ENCODE peak calls at places on chromosomes 7 and 10, in ten cellular contexts. Y, F, L, B, S, T, Q, K, E and A are unnamed samples.

GRCh38 chr7:22402250-22402649 is 45.3 kb upstream of the RAPGEF5 start:
- DNase-seq in Y (no peak), F (no peak), L (no peak), B (peak; percentile 72), S (no peak), T (no peak), Q (no peak), K (no peak), E (peak; percentile 59), A (no peak)

GRCh38 chr10:132153616-132154217 is 33.0 kb upstream of the DPYSL4 start:
- DNase-seq in Y (no peak), F (no peak), L (no peak), B (no peak), S (peak; percentile 4), T (no peak), Q (no peak), K (no peak), E (no peak), A (no peak)

GRCh38 chr7:150948791-150949251 is 29.3 kb downstream of the KCNH2 start:
- DNase-seq in Y (peak; percentile 13), F (no peak), L (no peak), B (no peak), S (no peak), T (no peak), Q (no peak), K (no peak), E (no peak), A (no peak)

GRCh38 chr10:131448171-131448570 is 136.7 kb upstream of the TCERG1L start:
- DNase-seq in Y (no peak), F (no peak), L (no peak), B (no peak), S (no peak), T (no peak), Q (no peak), K (no peak), E (no peak), A (no peak)

GRCh38 chr10:4503076-4503475 is 322.9 kb upstream of the AKR1E2 start:
- DNase-seq in Y (no peak), F (no peak), L (peak; percentile 24), B (no peak), S (no peak), T (peak; percentile 60), Q (no peak), K (no peak), E (no peak), A (no peak)

GRCh38 chr7:141652691-141653090 is 49.3 kb downstream of the DENND11 start:
- DNase-seq in Y (no peak), F (no peak), L (peak; percentile 27), B (no peak), S (no peak), T (no peak), Q (no peak), K (no peak), E (no peak), A (no peak)

GRCh38 chr10:6473901-6474370 is 106.1 kb downstream of the PRKCQ start:
- DNase-seq in Y (no peak), F (peak; percentile 5), L (no peak), B (peak; percentile 75), S (no peak), T (peak; percentile 5), Q (no peak), K (no peak), E (peak; percentile 48), A (no peak)

GRCh38 chr7:55138663-55139062 is 119.8 kb downstream of the EGFR start:
- DNase-seq in Y (no peak), F (no peak), L (no peak), B (no peak), S (no peak), T (no peak), Q (no peak), K (no peak), E (no peak), A (no peak)

GRCh38 chr7:506391-506831 is 13.2 kb downstream of the PDGFA start:
- DNase-seq in Y (no peak), F (no peak), L (no peak), B (no peak), S (peak; percentile 12), T (no peak), Q (no peak), K (no peak), E (no peak), A (peak; percentile 47)

GRCh38 chr7:72435366-72435765 is 23.2 kb upstream of the CALN1 start:
- DNase-seq in Y (no peak), F (no peak), L (peak; percentile 20), B (no peak), S (peak; percentile 17), T (no peak), Q (no peak), K (no peak), E (no peak), A (no peak)

GRCh38 chr7:151139071-151139521 is 28.4 kb downstream of the GBX1 start:
- DNase-seq in Y (no peak), F (no peak), L (no peak), B (no peak), S (no peak), T (no peak), Q (no peak), K (no peak), E (no peak), A (no peak)

GRCh38 chr10:124962421-124962820 is 20.5 kb downstream of the ZRANB1 start:
- DNase-seq in Y (no peak), F (peak; percentile 43), L (no peak), B (no peak), S (no peak), T (no peak), Q (no peak), K (peak; percentile 27), E (no peak), A (no peak)

GRCh38 chr7:9978111-9979064 is 995.3 kb upstream of the PHF14 start:
- DNase-seq in Y (no peak), F (no peak), L (no peak), B (no peak), S (no peak), T (no peak), Q (no peak), K (no peak), E (no peak), A (no peak)

GRCh38 chr10:92108120-92108519 is 182.8 kb downstream of the CPEB3 start:
- DNase-seq in Y (no peak), F (no peak), L (no peak), B (no peak), S (no peak), T (no peak), Q (no peak), K (no peak), E (no peak), A (no peak)

GRCh38 chr10:92108747-92109146 is 182.1 kb downstream of the CPEB3 start:
- DNase-seq in Y (no peak), F (no peak), L (no peak), B (no peak), S (no peak), T (no peak), Q (no peak), K (no peak), E (no peak), A (no peak)

GRCh38 chr10:92102601-92103213 is 179.1 kb downstream of the BTAF1 start:
- DNase-seq in Y (no peak), F (no peak), L (no peak), B (no peak), S (no peak), T (no peak), Q (no peak), K (no peak), E (no peak), A (no peak)

GRCh38 chr10:92103376-92104084 is 180.0 kb downstream of the BTAF1 start:
- DNase-seq in Y (no peak), F (peak; percentile 29), L (no peak), B (no peak), S (no peak), T (peak; percentile 72), Q (no peak), K (peak; percentile 63), E (no peak), A (no peak)
- H3K4me3 ChIP-seq in Y (no peak overlapping the region), F (no peak overlapping the region), L (no peak overlapping the region), B (no peak overlapping the region), S (no peak overlapping the region), T (no peak overlapping the region), Q (no peak overlapping the region), K (no peak overlapping the region), E (no peak overlapping the region), A (no peak overlapping the region)

GRCh38 chr7:130995252-130996081 is 261.5 kb upstream of the KLF14 start:
- DNase-seq in Y (no peak), F (peak; percentile 58), L (no peak), B (no peak), S (no peak), T (no peak), Q (peak; percentile 71), K (no peak), E (no peak), A (peak; percentile 73)

GRCh38 chr7:130998993-130999602 is 265.1 kb upstream of the KLF14 start:
- DNase-seq in Y (no peak), F (peak; percentile 62), L (no peak), B (no peak), S (no peak), T (no peak), Q (no peak), K (peak; percentile 68), E (no peak), A (no peak)

GRCh38 chr7:130996205-130996840 is 262.3 kb upstream of the KLF14 start:
- DNase-seq in Y (no peak), F (no peak), L (no peak), B (no peak), S (no peak), T (no peak), Q (peak; percentile 64), K (no peak), E (no peak), A (no peak)

GRCh38 chr7:130994378-130995115 is 260.5 kb upstream of the KLF14 start:
- DNase-seq in Y (peak; percentile 60), F (no peak), L (peak; percentile 24), B (no peak), S (peak; percentile 68), T (peak; percentile 53), Q (peak; percentile 61), K (peak; percentile 47), E (no peak), A (peak; percentile 41)

GRCh38 chr7:130996841-130997231 is 262.8 kb upstream of the KLF14 start:
- DNase-seq in Y (no peak), F (no peak), L (no peak), B (no peak), S (no peak), T (peak; percentile 58), Q (peak; percentile 89), K (peak; percentile 49), E (no peak), A (peak; percentile 87)
- H3K4me3 ChIP-seq in Y (no peak overlapping the region), F (no peak overlapping the region), L (no peak overlapping the region), B (no peak overlapping the region), S (no peak overlapping the region), T (no peak overlapping the region), Q (no peak overlapping the region), K (no peak overlapping the region), E (no peak overlapping the region), A (no peak overlapping the region)

GRCh38 chr10:100737359-100738054 is 7.9 kb upstream of the PAX2 start:
- DNase-seq in Y (no peak), F (no peak), L (peak; percentile 93), B (no peak), S (no peak), T (no peak), Q (no peak), K (no peak), E (no peak), A (no peak)
- H3K4me3 ChIP-seq in Y (peak overlapping the region; percentile 32), F (no peak overlapping the region), L (peak overlapping the region; percentile 49), B (no peak overlapping the region), S (peak overlapping the region; percentile 4), T (peak overlapping the region; percentile 17), Q (no peak overlapping the region), K (no peak overlapping the region), E (no peak overlapping the region), A (no peak overlapping the region)

GRCh38 chr10:36533316-36533715 is 592.1 kb upstream of the ANKRD30A start:
- DNase-seq in Y (no peak), F (no peak), L (no peak), B (no peak), S (no peak), T (no peak), Q (no peak), K (peak; percentile 4), E (no peak), A (no peak)
- H3K4me3 ChIP-seq in Y (no peak overlapping the region), F (no peak overlapping the region), L (no peak overlapping the region), B (no peak overlapping the region), S (no peak overlapping the region), T (no peak overlapping the region), Q (no peak overlapping the region), K (no peak overlapping the region), E (no peak overlapping the region), A (no peak overlapping the region)